ENCODE peak calls at places on chromosome 3, in six cellular contexts. Z is left ventricle myocardium inferior; I is CD8-positive, alpha-beta T cell; E is heart left ventricle; W is brain microvascular endothelial cell; A is IMR-90. B is an unnamed sample.

GRCh38 chr3:29071077-29071634 is 209.7 kb upstream of the RBMS3 start:
- DNase-seq in Z (no peak), I (no peak), E (no peak), W (peak; percentile 29), A (no peak), B (peak; percentile 11)

GRCh38 chr3:94083261-94083660 is 20.4 kb downstream of the NSUN3 start:
- DNase-seq in Z (no peak), I (no peak), E (no peak), W (no peak), A (no peak), B (no peak)

GRCh38 chr3:190305406-190305805 is 16.8 kb downstream of the CLDN1 start:
- DNase-seq in Z (no peak), I (no peak), E (no peak), W (peak; percentile 52), A (no peak), B (peak; percentile 62)

GRCh38 chr3:142209655-142210054 is 15.7 kb downstream of the GK5 start:
- DNase-seq in Z (no peak), I (no peak), E (peak; percentile 56), W (peak; percentile 79), A (peak; percentile 72), B (peak; percentile 97)

GRCh38 chr3:50502584-50503423 is 630 bp downstream of the CACNA2D2 start:
- DNase-seq in Z (no peak), I (no peak), E (no peak), W (no peak), A (no peak), B (peak; percentile 9)

GRCh38 chr3:78665776-78666457 is 1101.9 kb downstream of the ROBO1 start:
- DNase-seq in Z (no peak), I (no peak), E (no peak), W (no peak), A (no peak), B (no peak)

GRCh38 chr3:179819379-179819778 is 166.5 kb downstream of the USP13 start:
- DNase-seq in Z (peak; percentile 62), I (no peak), E (peak; percentile 80), W (no peak), A (no peak), B (no peak)

GRCh38 chr3:84738101-84738500 is 220.7 kb upstream of the CADM2 start:
- DNase-seq in Z (no peak), I (no peak), E (no peak), W (no peak), A (no peak), B (no peak)

GRCh38 chr3:133463441-133463860 is 63.6 kb downstream of the BFSP2 start:
- DNase-seq in Z (no peak), I (no peak), E (no peak), W (no peak), A (no peak), B (no peak)

GRCh38 chr3:134312072-134312872 is 61.6 kb upstream of the RYK start:
- DNase-seq in Z (no peak), I (no peak), E (no peak), W (no peak), A (no peak), B (peak; percentile 47)

GRCh38 chr3:143298380-143298779 is 178.8 kb downstream of the CHST2 start:
- DNase-seq in Z (no peak), I (no peak), E (no peak), W (no peak), A (no peak), B (no peak)

GRCh38 chr3:24303057-24303754 is 191.4 kb downstream of the THRB start:
- DNase-seq in Z (no peak), I (no peak), E (no peak), W (no peak), A (no peak), B (no peak)

GRCh38 chr3:36373084-36373483 is 7.2 kb upstream of the STAC start:
- DNase-seq in Z (no peak), I (no peak), E (no peak), W (peak; percentile 43), A (peak; percentile 7), B (peak; percentile 73)

GRCh38 chr3:118972974-118973373 is 61.7 kb downstream of the IGSF11 start:
- DNase-seq in Z (peak; percentile 55), I (no peak), E (peak; percentile 65), W (no peak), A (no peak), B (no peak)

GRCh38 chr3:151379083-151379734 is 5.3 kb downstream of the P2RY12 start:
- DNase-seq in Z (no peak), I (no peak), E (no peak), W (peak; percentile 33), A (no peak), B (peak; percentile 38)

GRCh38 chr3:66997560-66998074 is 490 bp upstream of the KBTBD8 start:
- DNase-seq in Z (no peak), I (no peak), E (peak; percentile 36), W (peak; percentile 84), A (peak; percentile 76), B (peak; percentile 82)

GRCh38 chr3:128095222-128095703 is 28.3 kb downstream of the RUVBL1 start:
- DNase-seq in Z (peak; percentile 81), I (peak; percentile 65), E (peak; percentile 80), W (peak; percentile 79), A (peak; percentile 83), B (peak; percentile 92)

GRCh38 chr3:186151077-186151971 is 42.4 kb upstream of the ETV5 start:
- DNase-seq in Z (no peak), I (no peak), E (no peak), W (no peak), A (no peak), B (no peak)

GRCh38 chr3:56202997-56203396 is 265.3 kb downstream of the ERC2 start:
- DNase-seq in Z (no peak), I (no peak), E (no peak), W (no peak), A (no peak), B (no peak)

GRCh38 chr3:133701435-133702358 is 40.0 kb upstream of the TOPBP1 start:
- DNase-seq in Z (no peak), I (no peak), E (no peak), W (no peak), A (no peak), B (no peak)

DNA sequence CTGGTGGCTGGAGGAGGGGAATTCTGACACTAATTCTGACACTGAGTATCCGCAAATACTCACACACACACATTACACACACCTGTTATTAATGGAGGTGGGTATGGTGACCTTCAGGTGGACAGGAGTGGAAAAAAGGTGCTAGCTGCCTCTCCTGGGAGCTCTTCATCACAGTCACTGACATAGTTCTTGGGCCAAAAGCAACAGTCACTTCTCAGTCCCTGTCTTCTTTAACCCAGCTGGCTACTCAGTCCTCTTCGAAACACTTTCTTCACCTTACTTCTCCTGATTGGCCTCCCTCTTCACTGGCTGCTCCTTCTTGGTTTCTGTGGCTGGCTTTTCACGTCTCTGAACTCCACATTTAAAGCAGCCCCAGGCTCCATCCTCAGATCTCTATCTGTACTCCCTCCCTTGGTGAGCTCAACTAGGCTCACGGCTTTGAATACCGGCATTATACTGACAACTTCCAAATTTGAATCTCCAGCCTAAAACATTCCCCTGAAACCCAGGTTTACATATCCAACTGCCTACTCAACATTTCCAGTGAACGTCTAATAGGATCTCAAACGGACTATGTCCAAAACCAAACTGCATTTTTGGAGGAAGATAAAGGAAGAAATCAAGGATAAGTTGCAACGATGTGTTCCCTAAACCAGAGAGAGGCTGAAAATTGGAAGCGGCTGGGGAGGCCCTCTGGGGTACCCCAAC is 53.2 kb upstream of the HEG1 start:
- DNase-seq in Z (no peak), I (no peak), E (no peak), W (no peak), A (no peak), B (no peak)
- H3K27ac ChIP-seq in Z (no peak overlapping the region), I (no peak overlapping the region), E (no peak overlapping the region), W (peak overlapping the region; percentile 46), A (peak overlapping the region; percentile 39), B (no peak overlapping the region)

GRCh38 chr3:136195258-136196063 is 674 bp downstream of the MSL2 start:
- DNase-seq in Z (peak; percentile 58), I (peak; percentile 65), E (peak; percentile 84), W (peak; percentile 40), A (peak; percentile 64), B (peak; percentile 88)

GRCh38 chr3:136193273-136194043 is 2.7 kb downstream of the MSL2 start:
- DNase-seq in Z (no peak), I (no peak), E (no peak), W (no peak), A (no peak), B (peak; percentile 38)

GRCh38 chr3:136196401-136197158 is 445 bp upstream of the MSL2 start:
- DNase-seq in Z (peak; percentile 99), I (peak; percentile 95), E (peak; percentile 99), W (peak; percentile 99), A (peak; percentile 100), B (peak; percentile 100)

GRCh38 chr3:136196064-136196400 is at the start of gene MSL2:
- DNase-seq in Z (peak; percentile 82), I (no peak), E (no peak), W (no peak), A (no peak), B (no peak)

GRCh38 chr3:136194409-136195257 is 1.5 kb downstream of the MSL2 start:
- DNase-seq in Z (peak; percentile 36), I (peak; percentile 58), E (no peak), W (no peak), A (peak; percentile 23), B (peak; percentile 55)
- H3K27ac ChIP-seq in Z (peak overlapping the region; percentile 100), I (peak overlapping the region; percentile 71), E (peak overlapping the region; percentile 99), W (peak overlapping the region; percentile 98), A (peak overlapping the region; percentile 81), B (peak overlapping the region; percentile 98)

GRCh38 chr3:30864158-30864557 is 30.3 kb downstream of the GADL1 start:
- DNase-seq in Z (no peak), I (no peak), E (no peak), W (no peak), A (no peak), B (no peak)

GRCh38 chr3:30858894-30859389 is 35.5 kb downstream of the GADL1 start:
- DNase-seq in Z (no peak), I (no peak), E (no peak), W (no peak), A (no peak), B (no peak)

GRCh38 chr3:30864836-30865235 is 29.6 kb downstream of the GADL1 start:
- DNase-seq in Z (no peak), I (no peak), E (no peak), W (no peak), A (no peak), B (peak; percentile 40)
- H3K27ac ChIP-seq in Z (no peak overlapping the region), I (no peak overlapping the region), E (no peak overlapping the region), W (no peak overlapping the region), A (no peak overlapping the region), B (no peak overlapping the region)

GRCh38 chr3:170639003-170639402 is 53.1 kb upstream of the SLC7A14 start:
- DNase-seq in Z (no peak), I (no peak), E (no peak), W (no peak), A (no peak), B (no peak)
- H3K27ac ChIP-seq in Z (no peak overlapping the region), I (no peak overlapping the region), E (no peak overlapping the region), W (no peak overlapping the region), A (no peak overlapping the region), B (no peak overlapping the region)

DNA sequence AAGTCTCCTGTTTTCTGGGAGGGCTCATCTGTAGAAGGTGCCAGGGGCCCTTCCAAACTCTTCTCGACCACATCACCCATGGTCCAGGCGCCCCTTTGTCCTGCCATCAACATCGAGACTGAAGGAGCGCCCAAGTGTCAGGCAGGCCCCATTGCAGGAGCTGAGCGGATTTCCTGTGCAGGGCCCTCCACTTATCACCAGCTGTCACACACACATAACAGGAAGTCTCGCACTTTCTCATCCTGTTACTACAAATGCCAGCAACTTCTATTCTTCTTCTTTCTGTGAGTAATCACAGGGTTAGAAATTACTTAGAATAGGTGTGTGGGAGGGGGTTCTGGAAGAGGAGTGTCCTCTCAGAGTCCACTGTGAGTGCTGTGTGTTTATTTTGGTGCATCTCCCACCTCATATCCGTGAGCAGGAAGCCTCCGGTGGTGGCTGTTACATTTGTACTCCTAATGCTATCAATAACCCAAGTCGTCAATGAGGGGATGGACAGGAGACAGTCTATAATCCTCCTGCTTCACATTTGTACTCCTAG is at the start of gene KLHL6:
- DNase-seq in Z (peak; percentile 46), I (peak; percentile 44), E (peak; percentile 51), W (no peak), A (no peak), B (no peak)
- H3K27ac ChIP-seq in Z (peak within 1 kb of the TSS; percentile 83), I (peak within 1 kb of the TSS; percentile 73), E (peak within 1 kb of the TSS; percentile 65), W (no peak within 1 kb of the TSS), A (no peak within 1 kb of the TSS), B (no peak within 1 kb of the TSS)

B was measured in GM23248.